ENCODE peak calls at places on chromosomes 13 and 19, in six cellular contexts. E is foreskin fibroblast, G is psoas muscle, P is K562, H is AG10803, J is osteocyte. B is an unnamed sample.

GRCh38 chr13:80296638-80297037 is 44.3 kb downstream of the SPRY2 start:
- DNase-seq in J (no peak), E (no peak), G (no peak), H (no peak), P (no peak), B (no peak)

GRCh38 chr13:46552888-46553520 is at the start of gene LRCH1:
- DNase-seq in H (peak), G (peak), E (peak), P (peak), J (peak), B (peak)

GRCh38 chr19:33868821-33869412 is 72.2 kb downstream of the KCTD15 start:
- DNase-seq in H (peak), J (peak), P (no peak), E (peak), G (peak), B (no peak)

GRCh38 chr13:111315347-111315995 is 5.0 kb upstream of the TEX29 start:
- DNase-seq in E (peak), H (no peak), P (no peak), G (no peak), J (no peak), B (no peak)

GRCh38 chr13:101267656-101268055 is 148.7 kb downstream of the NALCN start:
- DNase-seq in E (peak), G (peak), H (peak), J (no peak), P (no peak), B (peak)

GRCh38 chr19:30063184-30064020 is 121.4 kb downstream of the URI1 start:
- DNase-seq in E (no peak), P (no peak), H (no peak), G (no peak), J (no peak), B (no peak)

GRCh38 chr13:79604752-79605151 is 123.8 kb downstream of the NDFIP2 start:
- DNase-seq in H (no peak), P (no peak), E (peak), J (no peak), G (no peak), B (no peak)

GRCh38 chr19:53904909-53905308 is 4.2 kb upstream of the CACNG7 start:
- DNase-seq in G (no peak), J (no peak), E (no peak), P (no peak), H (no peak), B (no peak)

GRCh38 chr13:95267662-95268369 is 33.4 kb downstream of the ABCC4 start:
- DNase-seq in H (peak), E (peak), P (peak), G (no peak), J (no peak), B (peak)

GRCh38 chr13:42047561-42048322 is 706 bp upstream of the DGKH start:
- DNase-seq in J (no peak), P (peak), E (peak), H (peak), G (peak), B (peak)

GRCh38 chr19:7862413-7862951 is 11.7 kb downstream of the PRR36 start:
- DNase-seq in H (no peak), P (peak), E (peak), G (peak), J (no peak), B (no peak)

GRCh38 chr13:46491641-46492040 is 61.3 kb upstream of the LRCH1 start:
- DNase-seq in E (no peak), J (no peak), H (no peak), P (no peak), G (no peak), B (no peak)

GRCh38 chr13:27113436-27113835 is 58.2 kb downstream of the USP12 start:
- DNase-seq in E (no peak), G (no peak), H (no peak), J (no peak), P (no peak), B (no peak)

GRCh38 chr13:32548837-32549236 is 10.2 kb upstream of the N4BP2L2 start:
- DNase-seq in E (no peak), P (no peak), J (no peak), H (peak), G (no peak), B (no peak)

GRCh38 chr19:30799854-30800755 is 427.9 kb downstream of the ZNF536 start:
- DNase-seq in P (peak), G (peak), E (no peak), H (peak), J (peak), B (no peak)

GRCh38 chr13:32905063-32905863 is 111.0 kb upstream of the KL start:
- DNase-seq in J (no peak), E (peak), G (no peak), P (no peak), H (peak), B (no peak)

GRCh38 chr13:24271611-24272451 is 37.5 kb upstream of the C1QTNF9 start:
- DNase-seq in J (no peak), H (peak), G (peak), P (no peak), E (peak), B (peak)

GRCh38 chr19:53553865-53554791 is 16.2 kb downstream of the ZNF331 start:
- DNase-seq in H (peak), G (peak), E (peak), J (peak), P (no peak), B (peak)

GRCh38 chr19:10137751-10138682 is 18.3 kb upstream of the EIF3G start:
- DNase-seq in J (no peak), H (peak), E (peak), G (no peak), P (no peak), B (no peak)

GRCh38 chr19:10259162-10259905 is 7.3 kb downstream of the MRPL4 start:
- DNase-seq in P (peak), E (peak), G (peak), J (peak), H (peak), B (peak)

GRCh38 chr13:98930014-98930625 is 47.7 kb downstream of the DOCK9 start:
- DNase-seq in J (no peak), P (no peak), E (no peak), H (no peak), G (peak), B (no peak)

GRCh38 chr19:21321134-21321533 is 8.1 kb downstream of the ZNF708 start:
- DNase-seq in P (no peak), J (no peak), G (no peak), H (no peak), E (no peak), B (no peak)

GRCh38 chr19:12550951-12551832 is at the start of gene ZNF564:
- DNase-seq in G (peak), H (peak), P (peak), E (peak), J (peak), B (peak)

DNA sequence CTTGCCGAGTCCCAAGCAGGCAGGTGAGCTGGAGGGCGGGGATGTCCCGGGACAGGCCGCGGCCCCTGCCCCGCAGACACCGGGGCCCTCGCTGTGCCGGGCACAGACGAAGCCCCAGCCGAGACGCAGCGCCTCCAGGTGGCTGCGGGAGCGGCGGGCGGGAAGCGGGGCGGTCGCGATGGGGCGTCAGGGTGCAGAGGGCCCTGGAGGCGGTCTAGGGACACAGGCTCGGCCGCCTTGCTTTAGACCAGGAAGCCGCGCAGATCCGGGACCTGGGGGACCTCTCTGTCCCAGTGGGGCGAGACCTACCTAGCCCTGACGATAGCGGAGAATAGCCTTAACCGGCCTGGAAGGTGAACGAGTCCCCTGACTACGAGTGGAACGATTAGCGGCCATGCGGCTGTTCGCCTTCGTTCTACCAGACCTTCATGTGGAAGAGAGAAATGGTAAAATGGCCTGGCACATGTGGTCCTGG is 4.2 kb upstream of the ZNF564 start:
- DNase-seq in H (no peak), J (no peak), P (no peak), E (no peak), G (no peak), B (no peak)
- TF ChIP-seq CTCF in H (no peak), J (no peak), P (no peak), E (no peak), G (no peak), B (no peak)

GRCh38 chr19:12766051-12766521 is 9.3 kb downstream of the HOOK2 start:
- DNase-seq in H (peak), G (peak), J (peak), E (peak), P (peak), B (peak)
- TF ChIP-seq CTCF in H (peak), G (peak), J (peak), E (peak), P (peak), B (peak)

GRCh38 chr13:37886879-37887278 is 17.3 kb upstream of the TRPC4 start:
- DNase-seq in E (no peak), P (no peak), H (no peak), J (no peak), G (no peak), B (no peak)
- TF ChIP-seq CTCF in E (no peak), P (no peak), H (no peak), J (no peak), G (no peak), B (no peak)

GRCh38 chr13:35947315-35947714 is 183.9 kb downstream of the DCLK1 start:
- DNase-seq in G (no peak), P (no peak), E (no peak), H (no peak), J (no peak), B (no peak)
- TF ChIP-seq CTCF in G (no peak), P (no peak), E (no peak), H (no peak), J (no peak), B (no peak)

GRCh38 chr19:46371371-46371901 is 24.5 kb downstream of the PPP5C start:
- DNase-seq in H (no peak), G (no peak), P (no peak), E (peak), J (no peak), B (no peak)

GRCh38 chr19:46376241-46377153 is 29.6 kb downstream of the PPP5C start:
- DNase-seq in H (no peak), J (no peak), E (no peak), P (no peak), G (no peak), B (no peak)

GRCh38 chr19:46374526-46375475 is 27.9 kb downstream of the PPP5C start:
- DNase-seq in E (no peak), G (no peak), P (no peak), J (no peak), H (no peak), B (no peak)

GRCh38 chr19:46372901-46373572 is 26.1 kb downstream of the PPP5C start:
- DNase-seq in E (peak), G (no peak), P (no peak), J (no peak), H (peak), B (no peak)

DNA sequence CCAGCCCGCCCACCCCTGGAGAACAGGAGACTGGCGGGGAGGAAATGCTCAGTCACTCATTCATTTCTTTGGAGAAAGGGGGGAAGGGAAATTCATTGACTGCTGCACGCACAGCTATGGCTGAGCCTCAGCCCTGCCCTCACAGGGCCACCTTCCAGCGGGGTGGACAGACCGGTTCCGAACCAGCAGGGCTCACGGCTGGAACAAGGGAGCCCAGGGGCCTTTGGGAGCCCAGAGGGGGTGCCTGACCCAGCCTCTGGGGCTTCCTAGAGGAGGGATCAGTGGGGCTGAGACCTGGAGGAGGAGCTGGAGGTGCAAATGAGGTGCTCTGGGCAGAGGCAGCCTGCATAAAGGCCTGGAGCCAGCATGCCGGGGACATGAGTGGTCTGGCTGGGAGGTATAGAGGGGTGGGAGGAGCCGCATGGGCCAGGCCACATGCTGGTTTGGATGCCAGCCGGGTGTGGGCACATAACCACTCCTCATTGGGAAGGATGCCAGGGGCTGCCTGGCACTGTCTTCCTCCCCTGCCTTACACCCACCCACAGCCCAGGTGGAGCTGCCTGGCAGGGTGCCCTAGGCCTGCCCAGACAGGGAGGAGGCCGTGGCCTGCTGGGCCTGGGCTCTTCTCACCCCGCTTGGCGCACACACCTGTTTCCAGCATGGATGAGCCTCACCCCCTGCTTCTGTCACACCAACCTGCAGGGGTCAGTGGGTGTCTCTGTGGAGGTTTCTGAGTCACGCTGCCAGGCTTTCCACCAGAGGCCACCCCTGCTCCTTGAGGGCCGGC is 26.9 kb downstream of the PPP5C start:
- DNase-seq in J (peak), P (no peak), E (peak), H (peak), G (peak), B (peak)
- TF ChIP-seq CTCF in J (peak), P (no peak), E (no peak), H (no peak), G (no peak), B (peak)

GRCh38 chr13:39635564-39635963 is 19.9 kb upstream of the COG6 start:
- DNase-seq in E (no peak), G (no peak), J (no peak), H (no peak), P (no peak), B (no peak)

GRCh38 chr13:39634956-39635355 is 20.5 kb upstream of the COG6 start:
- DNase-seq in P (no peak), E (no peak), G (no peak), H (no peak), J (no peak), B (no peak)

GRCh38 chr13:39632994-39633393 is 22.5 kb upstream of the COG6 start:
- DNase-seq in E (no peak), J (no peak), H (no peak), G (no peak), P (no peak), B (no peak)

GRCh38 chr13:39631307-39631706 is 24.2 kb upstream of the COG6 start:
- DNase-seq in E (no peak), P (no peak), G (no peak), H (no peak), J (no peak), B (no peak)
- TF ChIP-seq CTCF in E (no peak), P (no peak), G (no peak), H (no peak), J (no peak), B (no peak)

GRCh38 chr19:43735013-43735412 is 19.1 kb downstream of the IRGC start:
- DNase-seq in J (no peak), G (no peak), E (no peak), H (no peak), P (no peak), B (no peak)
- TF ChIP-seq CTCF in J (no peak), G (no peak), E (no peak), H (no peak), P (no peak), B (no peak)

DNA sequence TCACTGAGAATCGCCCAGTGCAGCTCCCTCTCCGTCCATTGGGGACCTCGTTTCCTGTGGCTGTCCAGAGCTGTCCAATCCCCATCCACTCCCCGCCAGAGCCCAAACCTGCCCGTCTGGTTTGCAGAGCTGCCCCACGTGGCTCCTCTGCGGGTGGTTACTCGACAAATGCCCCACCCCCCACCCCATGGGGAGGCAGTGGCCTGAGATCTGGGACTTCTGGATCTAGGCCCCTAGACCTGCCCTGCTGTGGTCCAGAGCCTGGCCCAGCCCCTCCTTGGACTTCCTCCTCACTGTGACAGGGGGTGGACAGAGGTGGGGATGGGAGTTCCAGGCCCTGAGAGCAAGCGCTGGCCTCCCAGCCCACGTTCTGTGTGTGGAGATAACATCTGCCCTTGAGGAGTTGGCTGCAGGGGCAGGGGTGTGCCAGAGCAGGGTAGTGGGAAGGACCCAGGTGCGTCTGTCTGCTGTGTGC is 29.1 kb downstream of the PAK4 start:
- DNase-seq in E (no peak), G (no peak), J (no peak), H (no peak), P (peak), B (no peak)
- TF ChIP-seq CTCF in E (no peak), G (no peak), J (no peak), H (no peak), P (peak), B (no peak)

B was measured in HFFc6.